ENCODE peak calls at places on chromosomes 7 and 10, in eight cellular contexts. I is left lung; K is CD4-positive, alpha-beta T cell; W is OCI-LY7; L is kidney; Y is dorsolateral prefrontal cortex; X is GM12865; P is mesothelial cell of epicardium. N is an unnamed sample.

GRCh38 chr7:6248581-6248980 is 23.8 kb downstream of the CYTH3 start:
- DNase-seq in K (no peak), X (no peak), P (no peak), Y (no peak), L (no peak), W (no peak), I (no peak), N (no peak)

GRCh38 chr7:72710983-72711382 is 117.0 kb downstream of the TYW1B start:
- DNase-seq in P (peak), X (no peak), Y (no peak), W (no peak), L (no peak), I (no peak), K (no peak), N (no peak)

GRCh38 chr10:42982886-42983594 is 93.8 kb upstream of the RET start:
- DNase-seq in L (peak), Y (peak), W (no peak), I (no peak), K (no peak), P (peak), X (no peak), N (no peak)

GRCh38 chr7:67738958-67739357 is 742.3 kb downstream of the TYW1 start:
- DNase-seq in L (no peak), W (no peak), P (no peak), I (no peak), X (no peak), Y (no peak), K (no peak), N (no peak)

GRCh38 chr7:39525926-39526325 is 40.3 kb upstream of the YAE1 start:
- DNase-seq in Y (no peak), I (no peak), K (no peak), L (no peak), X (no peak), W (no peak), P (no peak), N (no peak)

GRCh38 chr7:131330299-131330698 is 2.6 kb downstream of the MKLN1 start:
- DNase-seq in K (no peak), X (no peak), L (no peak), I (no peak), W (no peak), P (no peak), Y (no peak), N (no peak)

GRCh38 chr7:148050492-148051158 is 539.9 kb upstream of the C7orf33 start:
- DNase-seq in L (no peak), K (no peak), X (no peak), I (no peak), Y (no peak), P (no peak), W (no peak), N (no peak)

GRCh38 chr7:131284702-131285419 is 42.8 kb upstream of the MKLN1 start:
- DNase-seq in L (peak), X (no peak), K (no peak), Y (peak), P (no peak), I (no peak), W (no peak), N (no peak)

GRCh38 chr7:121431996-121432395 is 35.9 kb upstream of the FAM3C start:
- DNase-seq in W (no peak), K (no peak), Y (no peak), X (no peak), L (no peak), P (no peak), I (no peak), N (no peak)

GRCh38 chr10:117246997-117247667 is 6.2 kb downstream of the SLC18A2 start:
- DNase-seq in P (no peak), K (no peak), I (no peak), W (no peak), X (no peak), Y (no peak), L (no peak), N (no peak)

GRCh38 chr7:75617634-75618234 is 121.0 kb downstream of the HIP1 start:
- DNase-seq in X (peak), I (peak), Y (peak), W (peak), K (no peak), P (no peak), L (peak), N (no peak)

GRCh38 chr7:148611692-148612091 is 21.1 kb downstream of the C7orf33 start:
- DNase-seq in I (no peak), X (no peak), W (no peak), P (no peak), L (no peak), K (no peak), Y (no peak), N (no peak)

GRCh38 chr10:28429573-28430216 is 103.2 kb upstream of the WAC start:
- DNase-seq in K (no peak), P (no peak), X (peak), L (no peak), W (no peak), Y (no peak), I (no peak), N (no peak)

GRCh38 chr7:36303202-36304098 is 86.2 kb upstream of the ANLN start:
- DNase-seq in W (no peak), L (peak), I (no peak), K (no peak), X (no peak), Y (peak), P (no peak), N (no peak)

GRCh38 chr7:264541-265191 is 25.3 kb upstream of the FOXL3 start:
- DNase-seq in W (no peak), K (no peak), Y (no peak), P (peak), L (peak), X (no peak), I (peak), N (no peak)

GRCh38 chr7:711967-712600 is 14.4 kb upstream of the DNAAF5 start:
- DNase-seq in I (no peak), L (peak), P (no peak), X (no peak), W (no peak), Y (peak), K (peak), N (no peak)

GRCh38 chr10:112517381-112517976 is 70.5 kb downstream of the VTI1A start:
- DNase-seq in W (no peak), K (no peak), Y (no peak), I (no peak), L (no peak), P (no peak), X (no peak), N (no peak)

GRCh38 chr7:105352018-105352612 is 36.6 kb downstream of the SRPK2 start:
- DNase-seq in I (no peak), X (peak), K (peak), L (peak), W (peak), Y (peak), P (no peak), N (no peak)

GRCh38 chr10:70551971-70552422 is 50.5 kb downstream of the PRF1 start:
- DNase-seq in W (no peak), L (peak), I (peak), K (no peak), Y (no peak), X (no peak), P (no peak), N (no peak)

GRCh38 chr7:96949766-96950165 is 55.6 kb upstream of the DLX6 start:
- DNase-seq in X (no peak), K (no peak), W (no peak), P (no peak), L (no peak), Y (no peak), I (no peak), N (no peak)

GRCh38 chr7:43763183-43763582 is 4.7 kb downstream of the BLVRA start:
- DNase-seq in P (no peak), K (no peak), I (no peak), X (no peak), W (no peak), L (no peak), Y (no peak), N (no peak)
- TF ChIP-seq CTCF in P (no peak), K (no peak), I (no peak), X (no peak), W (no peak), L (no peak), Y (no peak), N (no peak)

DNA sequence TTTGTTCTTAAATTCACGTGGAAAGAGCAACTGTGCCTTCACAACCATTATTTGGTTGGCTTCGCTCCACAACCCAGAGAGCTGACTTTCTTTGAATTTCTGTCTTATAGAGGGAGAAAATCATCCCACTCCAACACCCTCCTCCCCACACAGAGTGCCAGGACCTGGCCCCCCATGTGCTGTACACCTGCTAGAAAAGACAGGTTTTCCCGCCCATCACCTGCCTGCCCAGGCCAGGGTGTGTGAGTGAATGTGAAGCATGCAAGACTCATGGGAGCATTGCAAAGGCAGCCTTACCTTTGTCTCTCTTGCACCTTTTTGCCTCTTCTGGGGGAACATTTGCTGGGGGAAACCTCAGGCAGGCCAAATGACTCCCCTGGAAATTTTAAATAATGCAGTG is 319.0 kb downstream of the TNS3 start:
- DNase-seq in I (no peak), Y (no peak), L (no peak), K (no peak), P (no peak), X (no peak), W (no peak), N (no peak)
- TF ChIP-seq CTCF in I (no peak), Y (no peak), L (no peak), K (no peak), P (no peak), X (no peak), W (no peak), N (no peak)

DNA sequence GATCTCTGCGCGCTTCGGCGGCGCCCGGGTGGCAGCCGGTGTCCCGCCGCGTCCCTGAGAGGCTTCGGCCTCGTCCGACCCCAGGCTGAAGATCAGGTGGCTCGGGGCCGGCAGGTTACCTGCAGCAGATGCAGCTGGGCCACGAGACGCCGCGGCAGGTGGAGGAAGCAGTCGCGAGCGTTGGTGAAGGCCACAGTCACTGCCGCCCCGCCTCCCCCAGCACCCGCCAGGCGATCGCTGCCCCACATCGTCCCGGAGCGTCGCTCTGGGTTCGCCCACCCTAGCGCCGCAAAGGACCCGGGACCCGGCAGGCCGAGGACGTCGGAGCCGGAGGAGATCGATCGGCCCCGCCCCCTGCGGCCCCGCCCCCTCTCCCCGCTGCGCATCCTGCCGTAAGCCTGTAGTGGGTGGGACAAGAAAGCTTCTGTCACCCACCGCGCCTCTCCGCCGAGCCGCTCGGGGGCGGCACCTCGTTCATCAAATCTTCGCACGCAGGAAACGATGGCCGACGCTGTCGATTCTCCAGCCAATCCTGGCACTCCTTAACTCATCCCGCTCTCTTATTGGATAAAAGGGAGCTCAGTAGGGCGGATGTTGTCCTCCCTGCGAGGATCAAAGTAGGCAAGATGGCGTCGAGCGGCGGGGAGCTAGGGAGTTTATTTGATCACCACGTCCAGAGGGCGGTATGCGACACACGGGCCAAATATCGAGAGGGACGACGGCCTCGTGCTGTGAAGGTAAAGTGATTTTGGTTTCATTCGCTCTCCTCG is at the start of the genes PEX1 and RBM48:
- DNase-seq in P (peak), W (peak), K (peak), X (peak), I (peak), Y (peak), L (peak), N (peak)
- TF ChIP-seq CTCF in P (no peak), W (peak), K (peak), X (peak), I (peak), Y (peak), L (peak), N (peak)

DNA sequence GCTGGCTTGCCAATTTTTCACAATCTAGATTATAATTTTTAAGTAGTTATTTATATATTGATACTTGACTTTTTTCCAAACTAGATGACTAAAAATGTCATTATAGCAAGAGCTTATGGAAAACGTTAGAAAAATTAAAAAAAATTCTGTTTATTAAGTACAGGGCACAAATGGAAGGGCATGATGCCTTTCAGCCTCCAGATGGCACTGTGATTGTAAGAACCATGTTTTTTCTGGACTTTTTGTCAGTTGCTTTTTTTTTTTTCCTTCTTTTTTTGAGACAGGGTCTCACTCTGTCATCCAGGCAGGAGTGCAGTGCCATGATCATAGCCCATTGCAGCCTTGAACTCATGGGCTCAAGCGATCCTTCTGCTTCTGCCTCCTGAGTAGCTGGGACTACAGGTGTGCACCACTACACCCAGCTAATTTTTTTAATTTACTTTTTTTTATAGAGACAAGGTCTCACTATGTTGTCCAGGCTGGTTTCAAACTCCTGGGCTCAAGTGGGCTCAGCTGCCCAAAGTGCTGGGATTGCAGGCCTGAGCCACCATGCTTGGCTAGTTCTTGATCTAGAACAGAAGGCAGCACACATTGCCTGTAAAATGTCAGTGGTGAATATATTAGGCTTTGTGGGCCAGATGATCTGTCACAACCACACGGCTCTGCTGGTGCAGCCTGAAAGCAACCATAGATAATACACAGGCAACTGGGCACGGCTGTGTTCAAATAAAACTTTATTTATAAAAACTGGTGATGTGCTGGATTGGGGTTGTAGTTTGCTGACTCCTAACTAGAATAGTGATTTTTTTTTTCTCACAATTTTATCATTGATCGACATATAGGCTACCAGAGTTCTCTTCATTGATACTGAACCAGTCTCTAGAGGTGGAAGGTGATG is 27.4 kb downstream of the UCMA start:
- DNase-seq in Y (no peak), W (peak), L (no peak), P (no peak), I (no peak), K (no peak), X (peak), N (no peak)
- TF ChIP-seq CTCF in Y (peak), W (peak), L (peak), P (peak), I (peak), K (peak), X (peak), N (peak)

N was measured in type B pancreatic cell.